ENCODE peak calls at places on chromosomes 1 and 21, in four cellular contexts. O is T-helper 1 cell; Y is stimulated activated CD8-positive, alpha-beta memory T cell treated with anti-CD3 and anti-CD28 coated beads, Interleukin-12 subunit alpha, Interleukin-12 subunit beta, amount 100 ng/mL, for 1 hour; A is posterior vena cava. Q is an unnamed sample.

GRCh38 chr21:46253610-46254124 is 25.1 kb upstream of the LSS start:
- DNase-seq in Y (no peak), A (no peak), O (peak; percentile 14), Q (peak; percentile 32)

GRCh38 chr1:43284711-43285110 is 670 bp downstream of the C1orf210 start:
- DNase-seq in A (peak; percentile 43), Y (no peak), O (no peak), Q (no peak)

GRCh38 chr1:184223216-184223615 is 163.6 kb upstream of the C1orf21 start:
- DNase-seq in Y (no peak), O (no peak), A (no peak), Q (no peak)

GRCh38 chr1:227766015-227766634 is 30.9 kb downstream of the SNAP47 start:
- DNase-seq in O (peak; percentile 64), Y (peak; percentile 75), A (no peak), Q (peak; percentile 88)

GRCh38 chr1:31625561-31626272 is 8.2 kb downstream of the HCRTR1 start:
- DNase-seq in A (peak; percentile 76), Y (no peak), O (no peak), Q (no peak)

GRCh38 chr1:25431495-25432363 is 1.0 kb downstream of the MACO1 start:
- DNase-seq in A (no peak), Y (no peak), O (no peak), Q (no peak)

GRCh38 chr21:38267991-38268858 is 11.4 kb downstream of the KCNJ15 start:
- DNase-seq in O (no peak), A (no peak), Y (no peak), Q (no peak)

GRCh38 chr21:36719614-36720013 is 20.7 kb downstream of the SIM2 start:
- DNase-seq in Y (no peak), O (no peak), A (peak; percentile 43), Q (no peak)

GRCh38 chr1:172900359-172900997 is 150.3 kb downstream of the TNFSF18 start:
- DNase-seq in Y (no peak), O (no peak), A (no peak), Q (no peak)

GRCh38 chr1:228875741-228876140 is 140.5 kb downstream of the RHOU start:
- DNase-seq in Y (no peak), A (no peak), O (no peak), Q (no peak)

GRCh38 chr1:68100571-68100970 is 50.1 kb upstream of the DIRAS3 start:
- DNase-seq in Y (no peak), O (no peak), A (no peak), Q (no peak)

GRCh38 chr1:152047954-152048640 is 11.3 kb upstream of the S100A11 start:
- DNase-seq in Y (peak; percentile 75), A (peak; percentile 98), O (peak; percentile 79), Q (peak; percentile 76)

GRCh38 chr1:190328361-190328760 is 149.3 kb downstream of the BRINP3 start:
- DNase-seq in A (no peak), Y (no peak), O (no peak), Q (no peak)

GRCh38 chr1:91684599-91685196 is 184.0 kb downstream of the CDC7 start:
- DNase-seq in O (no peak), Y (no peak), A (no peak), Q (peak; percentile 8)

GRCh38 chr1:91680556-91680955 is 179.9 kb downstream of the CDC7 start:
- DNase-seq in A (no peak), Y (no peak), O (no peak), Q (no peak)

GRCh38 chr1:9252999-9253398 is 18.4 kb downstream of the H6PD start:
- DNase-seq in O (no peak), A (no peak), Y (no peak), Q (no peak)

GRCh38 chr1:53197301-53198205 is 929 bp downstream of the CPT2 start:
- DNase-seq in A (no peak), O (no peak), Y (no peak), Q (no peak)

GRCh38 chr1:229275005-229275404 is 4.1 kb downstream of the RAB4A start:
- DNase-seq in O (no peak), Y (no peak), A (no peak), Q (no peak)

GRCh38 chr1:62144238-62144831 is 50.3 kb upstream of the L1TD1 start:
- DNase-seq in O (no peak), A (no peak), Y (peak; percentile 4), Q (no peak)

GRCh38 chr1:35561297-35561971 is 3.8 kb downstream of the NCDN start:
- DNase-seq in Y (no peak), A (no peak), O (no peak), Q (no peak)

GRCh38 chr1:222730866-222731265 is 6.1 kb upstream of the FAM177B start:
- DNase-seq in A (no peak), O (no peak), Y (no peak), Q (no peak)

Q was measured in effector memory CD8-positive, alpha-beta T cell.